ENCODE peak calls at places on chromosomes 2 and 18, in four cellular contexts. K is stimulated activated CD4-positive, alpha-beta T cell treated with anti-CD3 and anti-CD28 coated beads, Interleukin-12 subunit alpha, Interleukin-12 subunit beta, amount 100 ng/mL, for 4 hours; R is AG09309; Z is hypothalamus. N is an unnamed sample.

GRCh38 chr2:9975805-9976447 is 24.4 kb downstream of the GRHL1 start:
- DNase-seq in K (peak; percentile 10), R (peak; percentile 89), Z (no peak), N (no peak)

GRCh38 chr18:28086530-28087172 is 90.3 kb downstream of the CDH2 start:
- DNase-seq in K (no peak), R (no peak), Z (no peak), N (no peak)

GRCh38 chr2:188028739-188029138 is 262.9 kb upstream of the GULP1 start:
- DNase-seq in K (no peak), R (no peak), Z (no peak), N (no peak)

GRCh38 chr18:77131652-77132368 is 773 bp downstream of the MBP start:
- DNase-seq in K (peak; percentile 35), R (no peak), Z (no peak), N (no peak)

GRCh38 chr2:198066597-198066996 is 262.2 kb downstream of the PLCL1 start:
- DNase-seq in K (no peak), R (no peak), Z (no peak), N (no peak)

GRCh38 chr2:112585400-112585799 is 991 bp downstream of the CHCHD5 start:
- DNase-seq in K (no peak), R (no peak), Z (no peak), N (no peak)

GRCh38 chr2:112259509-112260294 is 4.9 kb upstream of the ZC3H8 start:
- DNase-seq in K (peak; percentile 76), R (peak; percentile 57), Z (peak; percentile 61), N (peak; percentile 35)

GRCh38 chr2:24317491-24317920 is 42.8 kb downstream of the ITSN2 start:
- DNase-seq in K (no peak), R (no peak), Z (peak; percentile 5), N (no peak)

GRCh38 chr18:46406539-46406932 is 250.5 kb downstream of the LOXHD1 start:
- DNase-seq in K (no peak), R (no peak), Z (no peak), N (no peak)

GRCh38 chr2:144771348-144771747 is 251.4 kb upstream of the ZEB2 start:
- DNase-seq in K (no peak), R (no peak), Z (no peak), N (no peak)

GRCh38 chr2:134124047-134124753 is 129.7 kb upstream of the MGAT5 start:
- DNase-seq in K (no peak), R (no peak), Z (no peak), N (no peak)

GRCh38 chr2:221446140-221446539 is 126.0 kb downstream of the EPHA4 start:
- DNase-seq in K (no peak), R (no peak), Z (no peak), N (no peak)

GRCh38 chr2:241833101-241833937 is 24.3 kb downstream of the NEU4 start:
- DNase-seq in K (no peak), R (peak; percentile 90), Z (no peak), N (no peak)

GRCh38 chr2:136117391-136117841 is 533 bp downstream of the CXCR4 start:
- DNase-seq in K (peak; percentile 58), R (no peak), Z (peak; percentile 59), N (peak; percentile 29)

GRCh38 chr2:3291750-3292149 is 85.9 kb downstream of the EIPR1 start:
- DNase-seq in K (no peak), R (no peak), Z (no peak), N (no peak)